ENCODE peak calls at places on chromosomes 1 and 21, in four cellular contexts. O is prostate gland, D is choroid plexus epithelial cell, Q is fibroblast of lung. H is an unnamed sample.

GRCh38 chr21:45575993-45576837 is 34.0 kb upstream of the SLC19A1 start:
- DNase-seq in O (no peak), Q (no peak), D (no peak), H (no peak)

GRCh38 chr21:33396966-33397365 is 6.2 kb upstream of the IFNGR2 start:
- DNase-seq in O (no peak), Q (peak; percentile 88), D (peak; percentile 90), H (no peak)

GRCh38 chr1:209232197-209232596 is 351.3 kb upstream of the CAMK1G start:
- DNase-seq in O (no peak), Q (no peak), D (no peak), H (no peak)

GRCh38 chr1:197234581-197234980 is 33.5 kb upstream of the CRB1 start:
- DNase-seq in D (no peak), O (no peak), Q (no peak), H (no peak)

GRCh38 chr1:116544588-116545358 is 26.1 kb downstream of the CD58 start:
- DNase-seq in D (no peak), Q (no peak), O (no peak), H (no peak)

GRCh38 chr21:44555200-44555875 is 3.3 kb downstream of the KRTAP10-3 start:
- DNase-seq in Q (no peak), O (no peak), D (no peak), H (no peak)

GRCh38 chr1:170700842-170701305 is 36.9 kb downstream of the PRRX1 start:
- DNase-seq in Q (peak; percentile 29), D (peak; percentile 47), O (no peak), H (no peak)

GRCh38 chr1:227894831-227895451 is 52.8 kb downstream of the WNT9A start:
- DNase-seq in Q (no peak), O (no peak), D (no peak), H (no peak)

GRCh38 chr1:235286667-235287066 is 41.3 kb downstream of the ARID4B start:
- DNase-seq in O (no peak), Q (no peak), D (no peak), H (no peak)

GRCh38 chr1:42838482-42839190 is 7.8 kb upstream of the ZNF691 start:
- DNase-seq in O (no peak), D (no peak), Q (no peak), H (no peak)

GRCh38 chr1:180615493-180616290 is 16.1 kb upstream of the XPR1 start:
- DNase-seq in Q (peak; percentile 27), O (peak; percentile 59), D (no peak), H (no peak)

GRCh38 chr1:151542710-151543129 is 2.6 kb downstream of the TUFT1 start:
- DNase-seq in D (no peak), O (peak; percentile 58), Q (peak; percentile 84), H (peak; percentile 74)

GRCh38 chr21:45135868-45136267 is 61.5 kb downstream of the ADARB1 start:
- DNase-seq in D (no peak), O (no peak), Q (no peak), H (no peak)

GRCh38 chr1:49971088-49971487 is 52.7 kb downstream of the AGBL4 start:
- DNase-seq in D (no peak), O (no peak), Q (no peak), H (no peak)

GRCh38 chr1:58308206-58308605 is 238.3 kb downstream of the OMA1 start:
- DNase-seq in Q (no peak), D (no peak), O (no peak), H (no peak)

GRCh38 chr21:45012661-45013270 is 61.6 kb upstream of the ADARB1 start:
- DNase-seq in O (no peak), D (no peak), Q (no peak), H (peak; percentile 4)

GRCh38 chr1:184424945-184425344 is 38.1 kb downstream of the C1orf21 start:
- DNase-seq in Q (no peak), D (no peak), O (no peak), H (no peak)

DNA sequence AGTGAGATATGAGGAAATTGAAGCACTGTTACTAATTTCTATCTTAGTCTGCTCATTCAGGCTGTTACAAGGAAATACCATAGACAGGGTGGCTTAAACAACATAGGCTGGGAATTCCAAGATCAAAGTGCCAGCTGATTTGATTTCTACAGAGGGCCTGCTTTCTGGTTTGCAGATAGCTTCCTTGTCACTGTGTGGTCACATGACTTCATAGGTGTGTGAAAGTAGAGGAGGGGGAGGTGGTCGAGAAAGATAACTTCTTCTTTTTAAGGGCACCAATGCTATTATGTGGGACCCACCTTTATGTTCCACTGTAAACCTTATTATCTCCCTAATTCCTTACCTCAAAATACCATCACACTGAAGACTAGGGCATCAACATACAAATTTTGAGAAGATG is 6.4 kb upstream of the BRINP3 start:
- DNase-seq in D (no peak), O (no peak), Q (no peak), H (no peak)
- TF ChIP-seq CTCF in D (no peak), O (no peak), Q (no peak), H (no peak)

DNA sequence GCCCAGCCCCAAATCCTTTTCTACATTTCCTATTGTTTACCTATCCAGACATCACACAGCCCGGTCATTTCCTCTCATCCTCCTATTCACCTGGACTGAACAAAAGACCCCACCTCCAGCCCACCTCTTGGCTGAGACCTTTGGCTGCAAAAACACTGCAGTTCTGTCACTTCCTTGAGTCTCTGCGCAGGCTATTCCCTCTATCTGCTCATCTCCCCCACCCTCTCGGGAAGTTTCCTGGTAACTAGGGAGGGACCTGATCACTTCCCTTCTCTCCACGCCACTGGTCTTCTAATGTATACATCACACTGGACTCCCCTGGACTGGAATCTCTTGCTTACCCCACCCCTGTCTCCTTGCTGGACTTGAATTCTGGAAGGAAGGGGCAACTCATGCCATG is 5.3 kb downstream of the HTR1D start:
- DNase-seq in Q (no peak), O (no peak), D (no peak), H (no peak)
- TF ChIP-seq CTCF in Q (no peak), O (no peak), D (no peak), H (no peak)

DNA sequence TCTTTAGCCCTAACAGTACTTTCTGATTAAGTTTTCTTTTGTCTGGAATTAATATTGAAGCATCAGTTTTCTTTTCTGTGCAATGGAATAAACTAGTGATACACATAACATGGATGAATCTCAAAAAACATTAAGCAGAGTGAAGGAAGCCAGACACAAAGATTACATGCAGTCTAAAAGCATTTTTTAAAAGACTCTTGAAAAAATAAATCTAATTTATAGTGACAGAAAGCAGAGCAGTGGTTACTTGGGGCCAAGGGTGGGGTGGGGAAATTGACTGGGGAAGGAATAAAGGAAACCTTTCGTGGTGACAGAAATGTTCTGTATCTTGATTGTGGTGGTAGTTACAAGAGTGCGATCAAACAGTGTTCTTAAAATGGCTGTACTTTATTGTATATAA is 20.2 kb upstream of the ST6GALNAC3 start:
- DNase-seq in D (no peak), O (no peak), Q (no peak), H (no peak)
- TF ChIP-seq CTCF in D (no peak), O (no peak), Q (no peak), H (no peak)

GRCh38 chr1:212721388-212722247 is 22.0 kb upstream of the BATF3 start:
- DNase-seq in O (peak; percentile 66), Q (peak; percentile 67), D (peak; percentile 60), H (no peak)

GRCh38 chr1:212713465-212714136 is 14.0 kb upstream of the BATF3 start:
- DNase-seq in D (no peak), Q (no peak), O (no peak), H (no peak)

GRCh38 chr1:212722270-212722945 is 22.8 kb upstream of the BATF3 start:
- DNase-seq in D (no peak), Q (no peak), O (no peak), H (no peak)

GRCh38 chr1:212719633-212720032 is 20.0 kb upstream of the BATF3 start:
- DNase-seq in Q (no peak), D (no peak), O (no peak), H (no peak)

DNA sequence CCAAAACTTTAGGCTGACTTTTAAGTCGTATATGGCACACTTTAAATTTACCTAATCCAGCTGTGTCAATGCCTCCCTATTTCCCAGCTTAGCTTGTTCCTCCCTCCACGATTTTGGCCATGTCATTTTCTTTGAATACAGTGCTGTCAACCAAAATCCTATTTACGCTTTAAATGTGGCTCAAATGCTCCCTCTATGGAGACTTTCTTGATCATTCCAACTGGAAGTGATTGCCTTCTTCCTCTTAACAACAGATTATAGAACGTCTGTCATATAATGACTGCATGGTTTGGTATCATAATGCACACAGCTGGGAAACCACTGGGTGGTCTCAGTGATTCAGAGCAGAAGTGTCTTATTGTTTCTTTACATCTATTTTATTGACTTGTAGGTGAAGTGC is 18.9 kb upstream of the BATF3 start:
- DNase-seq in D (peak; percentile 59), Q (peak; percentile 53), O (no peak), H (no peak)
- TF ChIP-seq CTCF in D (peak; percentile 45), Q (peak; percentile 30), O (no peak), H (peak; percentile 21)

GRCh38 chr1:238468068-238468467 is 577.3 kb upstream of the ZP4 start:
- DNase-seq in Q (no peak), D (peak; percentile 32), O (no peak), H (no peak)
- TF ChIP-seq CTCF in Q (no peak), D (no peak), O (no peak), H (no peak)

GRCh38 chr1:19341201-19342076 is 29.3 kb downstream of the SLC66A1 start:
- DNase-seq in Q (peak; percentile 72), O (peak; percentile 43), D (peak; percentile 84), H (peak; percentile 10)

GRCh38 chr1:19343617-19344350 is 31.7 kb downstream of the SLC66A1 start:
- DNase-seq in D (no peak), Q (no peak), O (no peak), H (no peak)

GRCh38 chr1:19344372-19344810 is 32.3 kb downstream of the SLC66A1 start:
- DNase-seq in O (peak; percentile 65), Q (peak; percentile 32), D (peak; percentile 43), H (no peak)

GRCh38 chr1:19342077-19342775 is 30.1 kb downstream of the SLC66A1 start:
- DNase-seq in Q (peak; percentile 34), O (no peak), D (no peak), H (no peak)

GRCh38 chr1:19342894-19343616 is 30.9 kb downstream of the SLC66A1 start:
- DNase-seq in O (no peak), D (no peak), Q (no peak), H (no peak)
- TF ChIP-seq CTCF in O (no peak), D (no peak), Q (no peak), H (no peak)

GRCh38 chr1:90149101-90149500 is 154.2 kb downstream of the ZNF326 start:
- DNase-seq in Q (no peak), O (no peak), D (no peak), H (no peak)
- TF ChIP-seq CTCF in Q (no peak), O (no peak), D (no peak), H (peak; percentile 29)

DNA sequence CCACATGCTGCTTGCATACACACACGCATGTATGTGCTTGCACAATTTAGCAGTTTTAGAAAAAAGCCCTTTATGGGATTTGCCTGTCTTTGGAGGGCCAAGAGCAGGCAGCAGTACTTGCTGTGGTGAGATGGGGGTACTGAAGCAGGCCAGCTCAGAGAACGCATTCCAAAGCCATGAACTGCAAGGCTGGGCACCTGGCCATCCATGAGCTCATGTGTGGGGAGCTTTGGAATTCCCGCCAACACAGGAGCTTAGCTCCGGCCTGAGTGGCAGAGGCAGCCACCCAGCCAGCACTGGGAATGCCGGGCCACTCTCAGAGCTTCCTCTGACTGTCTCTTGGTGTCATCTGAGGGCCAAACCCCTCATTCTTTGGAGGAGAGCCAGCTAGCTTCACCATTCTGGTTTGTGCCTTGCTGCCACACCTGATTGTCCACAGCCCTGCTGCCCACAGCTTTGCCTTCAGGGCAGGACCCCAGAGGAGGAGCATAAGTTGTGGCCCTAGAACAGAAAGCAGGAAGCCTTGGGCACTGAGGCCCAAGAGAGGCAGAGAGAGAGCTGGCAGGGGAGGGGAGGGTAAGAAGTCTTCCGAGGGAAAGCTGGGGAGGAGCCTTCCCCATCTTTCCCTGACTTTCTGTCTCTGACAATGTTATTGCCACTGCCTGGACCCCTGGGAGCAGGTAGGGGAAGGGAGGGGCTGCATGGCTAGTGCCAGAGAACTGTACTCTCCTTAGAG is 92.1 kb upstream of the POU3F1 start:
- DNase-seq in Q (peak; percentile 92), O (peak; percentile 86), D (peak; percentile 91), H (peak; percentile 88)
- TF ChIP-seq CTCF in Q (peak; percentile 13), O (no peak), D (peak; percentile 29), H (peak; percentile 32)

GRCh38 chr1:1918901-1919303 is at the start of gene TMEM52:
- DNase-seq in D (no peak), Q (no peak), O (no peak), H (no peak)
- TF ChIP-seq CTCF in D (no peak), Q (no peak), O (no peak), H (peak; percentile 5)